ENCODE peak calls at places on chromosome 2, in six cellular contexts. V is Panc1, T is transverse colon, I is PC-9, A is Peyer's patch, E is gastrocnemius medialis. L is an unnamed sample.

GRCh38 chr2:33589444-33589843 is 9.7 kb downstream of the FAM98A start:
- DNase-seq in V (no peak), T (no peak), I (peak; percentile 20), A (no peak), E (no peak), L (no peak)

GRCh38 chr2:84458436-84459027 is 548 bp downstream of the SUCLG1 start:
- DNase-seq in V (no peak), T (peak; percentile 27), I (no peak), A (peak; percentile 41), E (peak; percentile 5), L (no peak)

GRCh38 chr2:239379641-239380170 is 21.1 kb downstream of the HDAC4 start:
- DNase-seq in V (no peak), T (no peak), I (no peak), A (no peak), E (no peak), L (no peak)

GRCh38 chr2:240560084-240560479 is at the start of gene DUSP28:
- DNase-seq in V (no peak), T (peak; percentile 94), I (peak; percentile 78), A (peak; percentile 90), E (peak; percentile 86), L (peak; percentile 91)

GRCh38 chr2:203763425-203764272 is 57.2 kb downstream of the CD28 start:
- DNase-seq in V (no peak), T (no peak), I (no peak), A (no peak), E (no peak), L (no peak)

GRCh38 chr2:20180676-20181648 is 44.0 kb downstream of the SDC1 start:
- DNase-seq in V (no peak), T (peak; percentile 9), I (no peak), A (no peak), E (no peak), L (no peak)

GRCh38 chr2:19762959-19763605 is 138.7 kb downstream of the TTC32 start:
- DNase-seq in V (no peak), T (no peak), I (no peak), A (no peak), E (no peak), L (no peak)

GRCh38 chr2:29423267-29423666 is 308.1 kb downstream of the CLIP4 start:
- DNase-seq in V (no peak), T (no peak), I (no peak), A (no peak), E (no peak), L (no peak)

GRCh38 chr2:57880446-57880845 is 166.2 kb upstream of the VRK2 start:
- DNase-seq in V (no peak), T (no peak), I (no peak), A (no peak), E (no peak), L (no peak)

GRCh38 chr2:26720322-26721166 is 28.0 kb downstream of the KCNK3 start:
- DNase-seq in V (no peak), T (peak; percentile 74), I (peak; percentile 60), A (peak; percentile 36), E (peak; percentile 60), L (no peak)

GRCh38 chr2:1366546-1367134 is 46.6 kb upstream of the TPO start:
- DNase-seq in V (no peak), T (peak; percentile 18), I (no peak), A (no peak), E (peak; percentile 10), L (no peak)

GRCh38 chr2:164842624-164842966 is 972 bp upstream of the COBLL1 start:
- DNase-seq in V (no peak), T (no peak), I (no peak), A (no peak), E (no peak), L (no peak)

GRCh38 chr2:164841719-164842623 is at the start of gene COBLL1:
- DNase-seq in V (peak; percentile 17), T (peak; percentile 89), I (peak; percentile 64), A (peak; percentile 72), E (peak; percentile 54), L (peak; percentile 47)

GRCh38 chr2:164840458-164840929 is 1.1 kb downstream of the COBLL1 start:
- DNase-seq in V (no peak), T (peak; percentile 70), I (peak; percentile 35), A (peak; percentile 77), E (peak; percentile 6), L (no peak)

GRCh38 chr2:164840930-164841718 is 499 bp downstream of the COBLL1 start:
- DNase-seq in V (no peak), T (peak; percentile 81), I (peak; percentile 46), A (peak; percentile 61), E (peak; percentile 28), L (peak; percentile 60)

GRCh38 chr2:164843346-164843841 is 1.8 kb upstream of the COBLL1 start:
- DNase-seq in V (no peak), T (no peak), I (peak; percentile 35), A (no peak), E (no peak), L (no peak)
- H3K27ac ChIP-seq in V (no peak overlapping the region), T (no peak overlapping the region), I (no peak overlapping the region), A (no peak overlapping the region), E (no peak overlapping the region), L (no peak overlapping the region)

DNA sequence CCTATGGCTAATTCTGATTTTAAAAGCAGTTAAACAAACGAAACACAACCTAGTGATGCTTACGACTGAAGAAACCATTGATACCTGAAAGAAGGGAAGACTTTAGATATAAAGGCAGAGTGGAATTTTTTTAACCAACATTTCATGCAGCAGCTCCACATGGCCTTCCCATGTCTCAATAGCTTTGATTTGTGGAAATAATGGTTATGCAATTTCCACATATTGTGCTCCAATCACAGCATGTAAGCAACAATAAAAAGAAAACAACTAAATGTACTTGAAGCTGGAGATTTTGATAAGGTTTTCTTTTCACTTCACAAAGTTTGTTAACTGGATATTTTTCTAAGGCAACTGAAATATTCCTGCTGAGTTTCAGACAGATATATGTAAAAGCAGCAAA is 82.0 kb upstream of the SLC39A10 start:
- DNase-seq in V (no peak), T (no peak), I (no peak), A (no peak), E (no peak), L (no peak)
- H3K27ac ChIP-seq in V (no peak overlapping the region), T (no peak overlapping the region), I (no peak overlapping the region), A (no peak overlapping the region), E (no peak overlapping the region), L (peak overlapping the region; percentile 84)

GRCh38 chr2:14634885-14635871 is 2.7 kb downstream of the LRATD1 start:
- DNase-seq in V (no peak), T (peak; percentile 83), I (peak; percentile 65), A (no peak), E (peak; percentile 19), L (no peak)
- H3K27ac ChIP-seq in V (no peak overlapping the region), T (peak overlapping the region; percentile 90), I (peak overlapping the region; percentile 47), A (peak overlapping the region; percentile 64), E (peak overlapping the region; percentile 27), L (no peak overlapping the region)

GRCh38 chr2:166197446-166197845 is 69.6 kb upstream of the SCN1A start:
- DNase-seq in V (no peak), T (no peak), I (no peak), A (no peak), E (no peak), L (no peak)

GRCh38 chr2:166202778-166203177 is 75.0 kb upstream of the SCN1A start:
- DNase-seq in V (no peak), T (no peak), I (no peak), A (no peak), E (no peak), L (no peak)
- H3K27ac ChIP-seq in V (no peak overlapping the region), T (no peak overlapping the region), I (no peak overlapping the region), A (no peak overlapping the region), E (no peak overlapping the region), L (no peak overlapping the region)

GRCh38 chr2:66447676-66448075 is 12.8 kb downstream of the MEIS1 start:
- DNase-seq in V (no peak), T (no peak), I (no peak), A (no peak), E (no peak), L (no peak)
- H3K27ac ChIP-seq in V (no peak overlapping the region), T (peak overlapping the region; percentile 91), I (no peak overlapping the region), A (no peak overlapping the region), E (no peak overlapping the region), L (no peak overlapping the region)

L was measured in DND-41.